ENCODE peak calls at places on chromosomes 6 and 20, in four cellular contexts. G is lower leg skin, N is astrocyte of the cerebellum, U is psoas muscle. S is an unnamed sample.

GRCh38 chr20:44159125-44159524 is 27.9 kb downstream of the JPH2 start:
- DNase-seq in G (no peak), N (no peak), U (no peak), S (no peak)

GRCh38 chr6:37653933-37654565 is 43.6 kb downstream of the MDGA1 start:
- DNase-seq in G (no peak), N (no peak), U (no peak), S (no peak)

GRCh38 chr6:130959938-130960337 is 103.1 kb downstream of the EPB41L2 start:
- DNase-seq in G (no peak), N (no peak), U (no peak), S (no peak)

GRCh38 chr6:35719830-35720733 is 16.8 kb upstream of the ARMC12 start:
- DNase-seq in G (peak), N (no peak), U (peak), S (peak)

GRCh38 chr20:53654932-53655674 is 61.5 kb upstream of the ZNF217 start:
- DNase-seq in G (peak), N (no peak), U (no peak), S (no peak)

GRCh38 chr6:20455175-20456075 is 53.7 kb downstream of the E2F3 start:
- DNase-seq in G (no peak), N (no peak), U (no peak), S (peak)

GRCh38 chr6:162765251-162765650 is 37.5 kb downstream of the PACRG start:
- DNase-seq in G (no peak), N (no peak), U (no peak), S (no peak)

GRCh38 chr6:122495612-122496011 is 24.0 kb upstream of the SERINC1 start:
- DNase-seq in G (no peak), N (no peak), U (no peak), S (no peak)

GRCh38 chr20:53828673-53829085 is 235.0 kb upstream of the ZNF217 start:
- DNase-seq in G (no peak), N (peak), U (no peak), S (peak)

GRCh38 chr20:62897666-62898065 is 28.6 kb downstream of the DIDO1 start:
- DNase-seq in G (no peak), N (no peak), U (no peak), S (no peak)

GRCh38 chr6:141587482-141588266 is 545.1 kb upstream of the GJE1 start:
- DNase-seq in G (no peak), N (no peak), U (no peak), S (no peak)

GRCh38 chr6:45327956-45328522 is at the start of gene RUNX2:
- DNase-seq in G (no peak), N (peak), U (no peak), S (peak)

GRCh38 chr6:4259391-4259790 is 124.0 kb upstream of the ECI2 start:
- DNase-seq in G (no peak), N (no peak), U (no peak), S (no peak)

GRCh38 chr6:13881621-13882165 is 43.1 kb upstream of the RNF182 start:
- DNase-seq in G (no peak), N (no peak), U (no peak), S (no peak)

GRCh38 chr20:38052870-38053269 is 19.3 kb downstream of the RPRD1B start:
- DNase-seq in G (no peak), N (no peak), U (no peak), S (no peak)

GRCh38 chr20:50434653-50435396 is 75.4 kb upstream of the PTPN1 start:
- DNase-seq in G (no peak), N (no peak), U (no peak), S (no peak)

GRCh38 chr6:107735906-107736635 is 88.0 kb downstream of the SCML4 start:
- DNase-seq in G (peak), N (no peak), U (no peak), S (no peak)

GRCh38 chr6:124661231-124661630 is 301.0 kb upstream of the RNF217 start:
- DNase-seq in G (no peak), N (no peak), U (no peak), S (no peak)

GRCh38 chr6:31663961-31664789 is 622 bp downstream of the GPANK1 start:
- DNase-seq in G (peak), N (peak), U (peak), S (peak)

GRCh38 chr6:158211273-158212055 is 43.3 kb downstream of the GTF2H5 start:
- DNase-seq in G (no peak), N (no peak), U (no peak), S (no peak)

GRCh38 chr6:169292340-169293124 is 38.9 kb upstream of the THBS2 start:
- DNase-seq in G (peak), N (peak), U (peak), S (peak)

GRCh38 chr6:1027795-1028569 is 283.9 kb upstream of the FOXQ1 start:
- DNase-seq in G (no peak), N (no peak), U (no peak), S (no peak)

GRCh38 chr20:50629675-50630055 is 61.7 kb downstream of the RIPOR3 start:
- DNase-seq in G (no peak), N (no peak), U (no peak), S (no peak)

GRCh38 chr20:48734104-48734749 is 93.6 kb downstream of the PREX1 start:
- DNase-seq in G (no peak), N (no peak), U (no peak), S (no peak)

GRCh38 chr20:19802492-19803158 is 44.6 kb downstream of the RIN2 start:
- DNase-seq in G (no peak), N (no peak), U (no peak), S (no peak)

GRCh38 chr6:69231983-69232382 is 564.8 kb downstream of the LMBRD1 start:
- DNase-seq in G (no peak), N (no peak), U (no peak), S (no peak)

GRCh38 chr20:62196286-62196685 is 13.5 kb downstream of the MTG2 start:
- DNase-seq in G (no peak), N (no peak), U (peak), S (no peak)

GRCh38 chr6:95243091-95243490 is 334.2 kb upstream of the MANEA start:
- DNase-seq in G (no peak), N (no peak), U (no peak), S (no peak)
- H3K4me3 ChIP-seq in G (no peak), N (no peak), U (no peak), S (no peak)

GRCh38 chr6:57177545-57178225 is 5.6 kb downstream of the BAG2 start:
- DNase-seq in G (peak), N (no peak), U (peak), S (no peak)

GRCh38 chr6:57173056-57173885 is 1.1 kb downstream of the BAG2 start:
- DNase-seq in G (no peak), N (no peak), U (no peak), S (no peak)

GRCh38 chr6:57172136-57173055 is at the start of gene BAG2:
- DNase-seq in G (peak), N (peak), U (peak), S (peak)

GRCh38 chr6:57173886-57174510 is 1.9 kb downstream of the BAG2 start:
- DNase-seq in G (no peak), N (peak), U (no peak), S (no peak)

GRCh38 chr6:57174511-57174907 is 2.4 kb downstream of the BAG2 start:
- DNase-seq in G (no peak), N (no peak), U (no peak), S (no peak)
- H3K4me3 ChIP-seq in G (no peak), N (peak), U (peak), S (peak)

DNA sequence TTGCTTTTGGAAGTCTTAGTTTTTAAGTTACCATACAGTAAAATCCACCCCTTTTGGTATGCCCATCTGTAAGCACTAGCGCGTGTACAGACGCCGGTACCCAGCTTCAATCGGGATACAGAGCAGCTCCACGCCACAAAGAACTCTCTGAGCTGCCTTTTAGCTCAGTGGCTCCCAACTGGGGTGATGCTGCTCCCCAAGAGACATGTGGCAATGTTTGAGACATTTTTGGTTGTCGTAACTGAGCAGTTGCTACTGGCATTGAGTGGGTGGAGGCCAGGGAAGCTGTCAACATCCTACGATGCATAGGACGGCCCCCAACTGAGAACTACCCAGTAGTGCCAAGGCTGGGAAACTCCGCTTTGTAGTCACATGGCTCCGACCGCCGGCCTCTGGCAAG is 73.3 kb downstream of the BMP7 start:
- DNase-seq in G (no peak), N (no peak), U (peak), S (no peak)
- H3K4me3 ChIP-seq in G (no peak), N (no peak), U (no peak), S (no peak)

GRCh38 chr6:25371037-25371347 is 91.8 kb downstream of the CARMIL1 start:
- DNase-seq in G (no peak), N (no peak), U (no peak), S (no peak)

GRCh38 chr6:25369043-25369442 is 89.9 kb downstream of the CARMIL1 start:
- DNase-seq in G (no peak), N (no peak), U (no peak), S (no peak)

GRCh38 chr6:25366785-25367657 is 87.8 kb downstream of the CARMIL1 start:
- DNase-seq in G (no peak), N (no peak), U (no peak), S (no peak)

GRCh38 chr6:25369450-25370086 is 90.4 kb downstream of the CARMIL1 start:
- DNase-seq in G (no peak), N (peak), U (no peak), S (no peak)

DNA sequence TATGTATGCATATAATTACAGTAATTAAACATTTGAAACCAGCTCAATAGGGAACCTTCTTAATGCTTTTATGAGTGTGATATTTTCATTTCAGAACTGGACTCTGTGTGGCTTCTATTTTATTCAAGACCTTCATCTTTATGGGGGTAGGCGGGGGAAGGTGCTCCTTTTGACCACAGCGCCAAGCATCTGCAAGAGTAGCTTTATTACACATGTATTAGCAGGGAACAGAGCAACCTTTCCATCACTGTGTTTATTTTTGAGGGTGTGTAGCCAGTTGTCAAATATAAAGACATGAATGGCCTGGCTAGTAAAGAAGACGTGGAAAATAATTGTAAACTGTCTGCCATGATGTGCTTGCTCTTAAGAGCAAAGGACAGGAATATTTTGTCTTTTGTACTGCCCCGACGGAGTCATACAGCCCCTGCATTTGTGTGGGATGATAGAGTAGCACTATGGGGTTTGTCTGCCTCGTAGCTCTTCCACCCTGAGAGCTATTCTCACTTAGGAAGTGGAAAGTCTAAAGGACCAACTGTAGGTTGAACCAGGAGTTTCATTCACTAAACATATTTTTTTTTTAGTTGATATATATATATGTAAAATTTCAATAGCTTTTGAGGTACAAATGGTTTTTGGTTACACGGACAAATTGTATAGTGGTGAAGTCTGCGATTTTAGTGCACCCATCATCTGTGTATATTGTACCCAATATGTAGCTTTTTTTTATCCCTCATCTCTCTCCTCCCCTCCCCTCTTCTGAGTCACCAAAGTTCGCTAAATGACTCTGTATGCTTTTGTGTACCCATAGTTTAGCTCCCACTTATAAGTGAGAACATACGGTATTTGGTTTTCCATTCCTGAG is 91.2 kb downstream of the CARMIL1 start:
- DNase-seq in G (no peak), N (no peak), U (no peak), S (no peak)
- H3K4me3 ChIP-seq in G (no peak), N (no peak), U (no peak), S (no peak)

GRCh38 chr6:26330835-26331808 is 33.9 kb upstream of the BTN3A2 start:
- DNase-seq in G (no peak), N (no peak), U (no peak), S (no peak)
- H3K4me3 ChIP-seq in G (no peak), N (peak), U (no peak), S (peak)

GRCh38 chr6:96014846-96015245 is 928 bp upstream of the FUT9 start:
- DNase-seq in G (no peak), N (no peak), U (no peak), S (no peak)
- H3K4me3 ChIP-seq in G (no peak), N (peak), U (no peak), S (no peak)

GRCh38 chr6:21967282-21967681 is 329.6 kb downstream of the PRL start:
- DNase-seq in G (no peak), N (no peak), U (no peak), S (no peak)
- H3K4me3 ChIP-seq in G (no peak), N (no peak), U (no peak), S (no peak)

GRCh38 chr20:47681977-47682812 is 103.1 kb downstream of the SULF2 start:
- DNase-seq in G (peak), N (no peak), U (peak), S (no peak)
- H3K4me3 ChIP-seq in G (no peak), N (no peak), U (no peak), S (no peak)